ENCODE peak calls at places on chromosomes 2 and 18, in four cellular contexts. One of them, this sample, is unnamed.

GRCh38 chr18:3492166-3492565 is 42.2 kb downstream of the TGIF1 start:
- DNase-seq in HCT116: no peak
- DNase-seq in K562: no peak
- DNase-seq in HepG2: no peak
- DNase-seq in this sample: no peak

GRCh38 chr18:35580748-35581534 is 599 bp upstream of the GALNT1 start:
- DNase-seq in HepG2: peak; percentile 23
- DNase-seq in K562: peak; percentile 59
- DNase-seq in HCT116: no peak
- DNase-seq in this sample: no peak

GRCh38 chr2:45806563-45807358 is 155.3 kb downstream of the PRKCE start:
- DNase-seq in HCT116: no peak
- DNase-seq in HepG2: no peak
- DNase-seq in K562: no peak
- DNase-seq in this sample: no peak

GRCh38 chr18:48732767-48733424 is 194.1 kb downstream of the CTIF start:
- DNase-seq in K562: peak; percentile 40
- DNase-seq in HepG2: no peak
- DNase-seq in HCT116: no peak
- DNase-seq in this sample: no peak

GRCh38 chr2:5696741-5697521 is 4.7 kb downstream of the SOX11 start:
- DNase-seq in HCT116: no peak
- DNase-seq in K562: no peak
- DNase-seq in HepG2: no peak
- DNase-seq in this sample: no peak

GRCh38 chr18:12408247-12408869 is 629 bp downstream of the PRELID3A start:
- DNase-seq in HCT116: no peak
- DNase-seq in HepG2: no peak
- DNase-seq in K562: no peak
- DNase-seq in this sample: no peak

GRCh38 chr2:10493636-10494281 is 45.6 kb upstream of the ODC1 start:
- DNase-seq in HepG2: peak; percentile 68
- DNase-seq in K562: no peak
- DNase-seq in HCT116: no peak
- DNase-seq in this sample: peak; percentile 88

GRCh38 chr18:12701161-12701560 is 1.4 kb downstream of the CEP76 start:
- DNase-seq in HepG2: no peak
- DNase-seq in HCT116: no peak
- DNase-seq in K562: no peak
- DNase-seq in this sample: no peak

GRCh38 chr2:157726946-157727345 is 98.3 kb upstream of the ACVR1C start:
- DNase-seq in HepG2: no peak
- DNase-seq in HCT116: no peak
- DNase-seq in K562: no peak
- DNase-seq in this sample: no peak

GRCh38 chr2:10079192-10079930 is 850 bp downstream of the CYS1 start:
- DNase-seq in K562: no peak
- DNase-seq in HepG2: no peak
- DNase-seq in HCT116: no peak
- DNase-seq in this sample: no peak

GRCh38 chr18:79736230-79736629 is 56.6 kb downstream of the CTDP1 start:
- DNase-seq in K562: no peak
- DNase-seq in HepG2: no peak
- DNase-seq in HCT116: no peak
- DNase-seq in this sample: no peak

GRCh38 chr2:186365406-186365805 is 120.7 kb upstream of the ZC3H15 start:
- DNase-seq in HepG2: no peak
- DNase-seq in K562: no peak
- DNase-seq in HCT116: no peak
- DNase-seq in this sample: no peak

GRCh38 chr2:63272560-63272959 is 221.9 kb downstream of the OTX1 start:
- DNase-seq in K562: no peak
- DNase-seq in HCT116: no peak
- DNase-seq in HepG2: no peak
- DNase-seq in this sample: no peak

GRCh38 chr2:63268946-63269345 is 218.3 kb downstream of the OTX1 start:
- DNase-seq in HepG2: no peak
- DNase-seq in K562: no peak
- DNase-seq in HCT116: no peak
- DNase-seq in this sample: no peak

GRCh38 chr2:63270717-63271116 is 220.1 kb downstream of the OTX1 start:
- DNase-seq in HCT116: no peak
- DNase-seq in HepG2: no peak
- DNase-seq in K562: no peak
- DNase-seq in this sample: no peak
- H3K9me3 ChIP-seq in HCT116: peaks cover 4% of the 10 kb centered on the region
- H3K9me3 ChIP-seq in HepG2: peaks cover 24% of the 10 kb centered on the region
- H3K9me3 ChIP-seq in K562: no peaks in the 10 kb centered on the region
- H3K9me3 ChIP-seq in this sample: peaks cover 17% of the 10 kb centered on the region

DNA sequence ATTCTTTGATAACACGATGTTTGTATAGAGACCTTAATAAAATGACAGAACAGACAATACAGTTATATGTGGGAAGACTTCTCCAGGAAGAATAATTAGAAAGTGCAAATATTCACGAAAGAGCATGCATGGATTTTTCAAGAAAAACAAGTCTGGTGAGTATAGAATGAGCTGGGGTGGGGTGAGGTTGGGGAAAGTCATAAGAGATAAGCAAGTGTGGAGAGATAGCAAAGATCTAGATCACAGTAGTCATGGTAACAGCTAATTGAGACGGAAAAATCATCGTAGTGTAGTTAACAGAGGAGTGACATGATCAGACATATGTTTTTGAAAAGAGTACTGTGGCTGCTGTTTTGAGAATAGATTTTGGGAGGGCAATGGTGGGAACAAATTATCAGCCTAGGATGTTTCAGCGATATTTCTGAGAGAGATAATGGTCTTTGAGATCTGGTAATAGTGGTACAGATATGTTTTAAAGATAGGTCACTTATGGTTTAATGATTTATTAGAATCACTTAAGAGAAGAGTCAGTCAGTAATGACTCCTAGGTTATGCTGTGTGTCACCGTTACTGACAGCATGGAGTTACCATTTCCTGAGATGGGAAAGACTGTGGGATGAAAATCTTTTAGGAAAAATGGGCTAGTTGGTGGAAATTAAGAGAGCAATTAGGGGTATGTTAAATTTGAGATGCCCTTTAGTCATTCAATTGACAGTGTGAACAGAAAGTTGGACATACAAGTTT is 248.5 kb upstream of the SLC8A1 start:
- DNase-seq in HepG2: no peak
- DNase-seq in K562: no peak
- DNase-seq in HCT116: no peak
- DNase-seq in this sample: no peak
- TF ChIP-seq TCF7L2 in HepG2: no peak
- TF ChIP-seq TCF7L2 in K562: no peak
- TF ChIP-seq TCF7L2 in HCT116: no peak
- TF ChIP-seq TCF7L2 in this sample: no peak

GRCh38 chr18:28766721-28767120 is 589.8 kb upstream of the CDH2 start:
- DNase-seq in HCT116: no peak
- DNase-seq in K562: no peak
- DNase-seq in HepG2: no peak
- DNase-seq in this sample: no peak

GRCh38 chr18:28767201-28767600 is 590.3 kb upstream of the CDH2 start:
- DNase-seq in K562: no peak
- DNase-seq in HepG2: no peak
- DNase-seq in HCT116: no peak
- DNase-seq in this sample: no peak

GRCh38 chr18:28771849-28772248 is 594.9 kb upstream of the CDH2 start:
- DNase-seq in HepG2: no peak
- DNase-seq in HCT116: no peak
- DNase-seq in K562: no peak
- DNase-seq in this sample: no peak

GRCh38 chr18:28767781-28768211 is 590.9 kb upstream of the CDH2 start:
- DNase-seq in HepG2: no peak
- DNase-seq in HCT116: no peak
- DNase-seq in K562: no peak
- DNase-seq in this sample: no peak

GRCh38 chr18:28768791-28769768 is 592.1 kb upstream of the CDH2 start:
- DNase-seq in HepG2: no peak
- DNase-seq in K562: no peak
- DNase-seq in HCT116: no peak
- DNase-seq in this sample: no peak
- H3K9me3 ChIP-seq in HepG2: no peaks in the 10 kb centered on the region
- H3K9me3 ChIP-seq in K562: no peaks in the 10 kb centered on the region
- H3K9me3 ChIP-seq in HCT116: no peaks in the 10 kb centered on the region
- H3K9me3 ChIP-seq in this sample: no peaks in the 10 kb centered on the region

DNA sequence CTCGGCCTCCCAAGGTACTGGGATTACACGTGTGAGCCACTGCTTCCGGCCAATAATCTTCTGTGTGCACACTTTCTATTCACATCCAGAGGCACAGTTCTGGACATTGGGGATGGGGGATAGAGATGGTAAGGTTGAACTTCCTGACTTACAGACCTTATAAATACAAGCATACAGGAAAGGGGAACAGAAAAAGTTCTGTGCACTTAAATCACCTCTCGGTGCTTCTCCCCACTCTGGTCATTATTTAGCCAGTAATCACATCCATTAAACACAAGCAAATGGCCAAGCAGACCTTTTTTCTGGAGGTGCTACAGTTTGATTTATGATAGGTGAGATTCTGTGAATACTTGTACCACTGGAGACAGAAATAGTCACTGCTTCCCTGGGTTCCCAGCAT is 110.6 kb downstream of the CRIM1 start:
- DNase-seq in HepG2: no peak
- DNase-seq in HCT116: no peak
- DNase-seq in K562: no peak
- DNase-seq in this sample: no peak
- TF ChIP-seq TCF7L2 in HepG2: no peak
- TF ChIP-seq TCF7L2 in HCT116: no peak
- TF ChIP-seq TCF7L2 in K562: no peak
- TF ChIP-seq TCF7L2 in this sample: no peak

GRCh38 chr2:109182426-109182825 is 53.4 kb downstream of the SH3RF3 start:
- DNase-seq in HepG2: no peak
- DNase-seq in HCT116: no peak
- DNase-seq in K562: no peak
- DNase-seq in this sample: no peak

GRCh38 chr2:109176489-109176888 is 47.5 kb downstream of the SH3RF3 start:
- DNase-seq in K562: no peak
- DNase-seq in HepG2: no peak
- DNase-seq in HCT116: no peak
- DNase-seq in this sample: no peak

GRCh38 chr2:109176928-109177327 is 47.9 kb downstream of the SH3RF3 start:
- DNase-seq in K562: peak; percentile 17
- DNase-seq in HepG2: no peak
- DNase-seq in HCT116: no peak
- DNase-seq in this sample: no peak

GRCh38 chr2:109180786-109181185 is 51.8 kb downstream of the SH3RF3 start:
- DNase-seq in HepG2: no peak
- DNase-seq in HCT116: no peak
- DNase-seq in K562: no peak
- DNase-seq in this sample: no peak

DNA sequence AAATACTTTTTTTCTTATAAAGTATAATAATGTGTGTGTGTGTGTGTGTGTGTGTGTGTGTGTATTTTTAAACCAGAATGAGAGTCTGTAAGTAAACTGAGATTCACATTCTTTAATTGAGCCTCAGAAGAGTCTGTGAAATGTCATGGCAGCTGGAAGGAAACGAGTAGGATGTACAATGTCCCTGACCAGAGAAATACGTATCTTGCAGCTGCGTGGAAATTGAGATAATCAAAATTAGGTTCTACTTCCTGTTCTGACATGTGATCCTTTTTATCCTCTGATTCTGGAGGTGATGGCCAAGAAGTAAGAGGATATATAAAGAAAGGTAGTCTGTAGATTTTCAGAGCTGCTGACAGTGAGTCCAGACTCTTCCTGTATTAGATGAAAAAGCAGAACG is 50.0 kb downstream of the SH3RF3 start:
- DNase-seq in HepG2: no peak
- DNase-seq in K562: no peak
- DNase-seq in HCT116: no peak
- DNase-seq in this sample: no peak
- H3K9me3 ChIP-seq in HepG2: peaks cover 8% of the 10 kb centered on the region
- H3K9me3 ChIP-seq in K562: no peaks in the 10 kb centered on the region
- H3K9me3 ChIP-seq in HCT116: no peaks in the 10 kb centered on the region
- H3K9me3 ChIP-seq in this sample: peaks cover 10% of the 10 kb centered on the region

GRCh38 chr18:42412281-42412680 is 457.2 kb downstream of the PIK3C3 start:
- DNase-seq in HCT116: no peak
- DNase-seq in HepG2: no peak
- DNase-seq in K562: no peak
- DNase-seq in this sample: no peak

GRCh38 chr18:42409005-42409404 is 454.0 kb downstream of the PIK3C3 start:
- DNase-seq in HCT116: no peak
- DNase-seq in HepG2: no peak
- DNase-seq in K562: no peak
- DNase-seq in this sample: no peak

GRCh38 chr18:42414756-42415454 is 459.9 kb downstream of the PIK3C3 start:
- DNase-seq in HCT116: no peak
- DNase-seq in HepG2: no peak
- DNase-seq in K562: no peak
- DNase-seq in this sample: no peak

GRCh38 chr18:42413870-42414269 is 458.8 kb downstream of the PIK3C3 start:
- DNase-seq in K562: no peak
- DNase-seq in HepG2: no peak
- DNase-seq in HCT116: no peak
- DNase-seq in this sample: no peak

DNA sequence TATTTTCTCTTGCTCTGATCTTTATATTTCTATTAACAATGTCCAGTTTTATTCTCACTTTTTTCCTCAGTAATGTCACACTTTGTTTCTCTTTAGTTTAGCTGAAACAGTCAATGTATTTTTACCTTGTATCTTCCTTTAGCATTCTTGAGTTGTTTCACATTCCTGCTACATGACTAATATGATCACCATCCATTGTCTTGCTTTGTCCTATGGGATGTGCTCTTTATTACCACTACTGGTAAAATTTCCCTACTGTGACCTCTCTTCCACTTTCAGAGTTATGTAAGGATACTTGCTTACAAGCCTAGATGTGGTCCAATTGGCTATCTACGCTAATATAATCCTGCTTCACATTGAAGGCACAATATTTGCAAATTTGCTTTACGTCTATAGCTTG is 457.9 kb downstream of the PIK3C3 start:
- DNase-seq in K562: no peak
- DNase-seq in HCT116: no peak
- DNase-seq in HepG2: peak; percentile 12
- DNase-seq in this sample: no peak
- TF ChIP-seq TCF7L2 in K562: no peak
- TF ChIP-seq TCF7L2 in HCT116: no peak
- TF ChIP-seq TCF7L2 in HepG2: no peak
- TF ChIP-seq TCF7L2 in this sample: no peak

GRCh38 chr2:31923662-31924061 is 87.1 kb downstream of the MEMO1 start:
- DNase-seq in K562: no peak
- DNase-seq in HCT116: no peak
- DNase-seq in HepG2: no peak
- DNase-seq in this sample: no peak
- H3K9me3 ChIP-seq in K562: no peaks in the 10 kb centered on the region
- H3K9me3 ChIP-seq in HCT116: no peaks in the 10 kb centered on the region
- H3K9me3 ChIP-seq in HepG2: no peaks in the 10 kb centered on the region
- H3K9me3 ChIP-seq in this sample: no peaks in the 10 kb centered on the region

GRCh38 chr2:197677483-197677882 is 2.1 kb upstream of the RFTN2 start:
- DNase-seq in K562: no peak
- DNase-seq in HCT116: no peak
- DNase-seq in HepG2: no peak
- DNase-seq in this sample: no peak
- TF ChIP-seq TCF7L2 in K562: no peak
- TF ChIP-seq TCF7L2 in HCT116: no peak
- TF ChIP-seq TCF7L2 in HepG2: no peak
- TF ChIP-seq TCF7L2 in this sample: no peak

This sample was measured in Panc1.